ENCODE peak calls at places on chromosomes 4 and X, in six cellular contexts. X, S, K, Q, F and N are unnamed samples.
A peak's percentile ranks its signal among the peaks of the same experiment; 100 is the strongest.

GRCh38 chr4:8439168-8439567 is 1.4 kb downstream of the ACOX3 start:
- DNase-seq in X (no peak), S (no peak), K (no peak), Q (peak; percentile 9), F (no peak), N (no peak)

GRCh38 chr4:7299051-7299907 is 106.9 kb downstream of the SORCS2 start:
- DNase-seq in X (no peak), S (no peak), K (no peak), Q (no peak), F (no peak), N (no peak)

GRCh38 chrX:106170318-106170717 is 2.2 kb downstream of the PWWP3B start:
- DNase-seq in X (peak; percentile 0), S (no peak), K (no peak), Q (peak; percentile 4), F (peak; percentile 22), N (no peak)

GRCh38 chr4:188076169-188076568 is 33.2 kb downstream of the TRIML2 start:
- DNase-seq in X (no peak), S (no peak), K (no peak), Q (no peak), F (no peak), N (no peak)

GRCh38 chr4:30721353-30722091 is 1.4 kb downstream of the PCDH7 start:
- DNase-seq in X (peak; percentile 77), S (peak; percentile 35), K (no peak), Q (peak; percentile 43), F (peak; percentile 33), N (no peak)

GRCh38 chrX:115018944-115019343 is 1.5 kb upstream of the IL13RA2 start:
- DNase-seq in X (no peak), S (no peak), K (no peak), Q (peak; percentile 37), F (peak; percentile 72), N (no peak)

GRCh38 chr4:1336079-1336478 is 10.9 kb upstream of the UVSSA start:
- DNase-seq in X (no peak), S (no peak), K (no peak), Q (peak; percentile 24), F (peak; percentile 78), N (peak; percentile 31)

GRCh38 chrX:56788229-56788628 is 59.2 kb downstream of the NBDY start:
- DNase-seq in X (no peak), S (peak; percentile 31), K (no peak), Q (peak; percentile 80), F (no peak), N (no peak)

GRCh38 chr4:134747108-134747805 is 545.7 kb upstream of the PABPC4L start:
- DNase-seq in X (peak; percentile 30), S (no peak), K (no peak), Q (no peak), F (no peak), N (no peak)

GRCh38 chrX:109440475-109440874 is 41.4 kb downstream of the GUCY2F start:
- DNase-seq in X (no peak), S (no peak), K (no peak), Q (peak; percentile 6), F (no peak), N (no peak)

GRCh38 chr4:74619931-74620702 is 174.2 kb downstream of the BTC start:
- DNase-seq in X (no peak), S (no peak), K (no peak), Q (peak; percentile 34), F (peak; percentile 66), N (no peak)

GRCh38 chr4:113645771-113646455 is 115.6 kb downstream of the CAMK2D start:
- DNase-seq in X (peak; percentile 95), S (no peak), K (no peak), Q (peak; percentile 91), F (peak; percentile 69), N (no peak)

GRCh38 chrX:38220936-38221386 is 290 bp upstream of the SRPX start:
- DNase-seq in X (no peak), S (peak; percentile 48), K (no peak), Q (peak; percentile 56), F (peak; percentile 65), N (no peak)

GRCh38 chr4:5638976-5639375 is 69.4 kb downstream of the EVC2 start:
- DNase-seq in X (no peak), S (no peak), K (no peak), Q (peak; percentile 46), F (peak; percentile 87), N (peak; percentile 31)

GRCh38 chrX:101619336-101619735 is 1.5 kb upstream of the ARMCX6 start:
- DNase-seq in X (peak; percentile 75), S (no peak), K (no peak), Q (no peak), F (no peak), N (no peak)

GRCh38 chrX:275967-276587 is 5.1 kb upstream of the PLCXD1 start:
- DNase-seq in X (peak; percentile 88), S (peak; percentile 73), K (no peak), Q (peak; percentile 34), F (peak; percentile 40), N (no peak)

GRCh38 chr4:157246959-157247358 is 26.4 kb downstream of the GRIA2 start:
- DNase-seq in X (no peak), S (no peak), K (no peak), Q (no peak), F (no peak), N (no peak)

GRCh38 chr4:22997358-22998224 is 304.9 kb downstream of the GBA3 start:
- DNase-seq in X (no peak), S (no peak), K (no peak), Q (no peak), F (no peak), N (no peak)

GRCh38 chr4:139902328-139903217 is 237.0 kb downstream of the MGST2 start:
- DNase-seq in X (no peak), S (no peak), K (no peak), Q (no peak), F (peak; percentile 33), N (no peak)

GRCh38 chr4:150126880-150127236 is 48.6 kb downstream of the DCLK2 start:
- DNase-seq in X (no peak), S (no peak), K (no peak), Q (peak; percentile 79), F (peak; percentile 81), N (peak; percentile 45)

GRCh38 chr4:127641524-127641923 is 8.8 kb downstream of the INTU start:
- DNase-seq in X (no peak), S (no peak), K (no peak), Q (peak; percentile 57), F (peak; percentile 55), N (no peak)

GRCh38 chr4:110754726-110755125 is 131.8 kb upstream of the PITX2 start:
- DNase-seq in X (no peak), S (no peak), K (no peak), Q (no peak), F (peak; percentile 5), N (no peak)

GRCh38 chr4:23717528-23718248 is 172.2 kb downstream of the PPARGC1A start:
- DNase-seq in X (peak; percentile 63), S (no peak), K (no peak), Q (peak; percentile 6), F (peak; percentile 42), N (no peak)

GRCh38 chr4:3705236-3705987 is 60.8 kb upstream of the ADRA2C start:
- DNase-seq in X (no peak), S (no peak), K (no peak), Q (no peak), F (no peak), N (no peak)

GRCh38 chr4:41257257-41257900 is 651 bp downstream of the UCHL1 start:
- DNase-seq in X (peak; percentile 66), S (peak; percentile 54), K (no peak), Q (peak; percentile 38), F (peak; percentile 36), N (no peak)

GRCh38 chr4:11409632-11410031 is 19.1 kb downstream of the HS3ST1 start:
- DNase-seq in X (no peak), S (no peak), K (no peak), Q (no peak), F (no peak), N (no peak)

GRCh38 chr4:6869944-6870343 is 39.7 kb upstream of the TBC1D14 start:
- DNase-seq in X (no peak), S (peak; percentile 60), K (no peak), Q (no peak), F (no peak), N (no peak)

GRCh38 chr4:120018786-120019185 is 47.9 kb downstream of the MAD2L1 start:
- DNase-seq in X (no peak), S (no peak), K (no peak), Q (no peak), F (no peak), N (no peak)

GRCh38 chr4:88012652-88013051 is 5.2 kb downstream of the PKD2 start:
- DNase-seq in X (no peak), S (no peak), K (no peak), Q (no peak), F (no peak), N (no peak)
- H3K4me3 ChIP-seq in X (no peak overlapping the region), S (no peak overlapping the region), K (no peak overlapping the region), Q (no peak overlapping the region), F (no peak overlapping the region), N (no peak overlapping the region)

GRCh38 chr4:70628444-70628843 is at the start of gene ENAM:
- DNase-seq in X (no peak), S (no peak), K (no peak), Q (no peak), F (no peak), N (no peak)

GRCh38 chr4:70624226-70624793 is 4.2 kb upstream of the ENAM start:
- DNase-seq in X (no peak), S (no peak), K (no peak), Q (no peak), F (no peak), N (no peak)

GRCh38 chr4:70630162-70630561 is 1.6 kb downstream of the ENAM start:
- DNase-seq in X (no peak), S (no peak), K (no peak), Q (no peak), F (no peak), N (no peak)

GRCh38 chr4:70629469-70630090 is 1.0 kb downstream of the ENAM start:
- DNase-seq in X (no peak), S (no peak), K (no peak), Q (no peak), F (no peak), N (no peak)

GRCh38 chr4:70627620-70628019 is 924 bp upstream of the ENAM start:
- DNase-seq in X (no peak), S (no peak), K (no peak), Q (peak; percentile 11), F (no peak), N (no peak)
- H3K4me3 ChIP-seq in X (no peak overlapping the region), S (no peak overlapping the region), K (no peak overlapping the region), Q (no peak overlapping the region), F (no peak overlapping the region), N (no peak overlapping the region)

GRCh38 chrX:150456941-150457340 is 93.8 kb downstream of the MAMLD1 start:
- DNase-seq in X (no peak), S (no peak), K (no peak), Q (no peak), F (no peak), N (no peak)
- H3K4me3 ChIP-seq in X (no peak overlapping the region), S (no peak overlapping the region), K (no peak overlapping the region), Q (no peak overlapping the region), F (no peak overlapping the region), N (no peak overlapping the region)

GRCh38 chr4:164383187-164384181 is 370.4 kb upstream of the SMIM31 start:
- DNase-seq in X (peak; percentile 62), S (no peak), K (no peak), Q (peak; percentile 3), F (peak; percentile 22), N (no peak)
- H3K4me3 ChIP-seq in X (peak overlapping the region; percentile 57), S (peak overlapping the region; percentile 44), K (peak overlapping the region; percentile 38), Q (peak overlapping the region; percentile 3), F (peak overlapping the region; percentile 31), N (peak overlapping the region; percentile 35)

DNA sequence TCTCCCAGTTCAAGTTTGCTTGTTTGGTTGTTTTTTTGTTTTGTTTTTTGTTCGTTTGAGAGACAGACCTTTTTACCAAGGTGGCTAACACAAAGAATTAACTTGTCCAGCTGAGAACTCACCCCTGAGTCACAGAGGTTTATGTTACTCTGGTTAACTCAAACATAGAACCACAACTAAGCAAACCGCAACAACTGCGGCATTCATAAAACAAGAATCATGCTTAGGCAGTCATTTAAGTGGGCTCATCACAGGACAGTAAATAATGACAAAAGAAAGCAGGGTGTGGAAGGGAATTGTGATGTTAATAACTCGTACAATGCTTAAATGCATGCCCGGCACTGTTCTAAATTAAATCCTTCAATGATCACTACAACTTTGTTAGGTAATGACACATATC is 24.7 kb upstream of the IL13RA1 start:
- DNase-seq in X (no peak), S (no peak), K (no peak), Q (no peak), F (peak; percentile 6), N (no peak)
- H3K4me3 ChIP-seq in X (no peak overlapping the region), S (no peak overlapping the region), K (no peak overlapping the region), Q (no peak overlapping the region), F (no peak overlapping the region), N (no peak overlapping the region)